ENCODE peak calls at places on chromosomes 11 and 22, in ten cellular contexts. A is GM04504, Q is dermis blood vessel endothelial cell, D is HEK293T, Y is mesenchymal stem cell, X is GM23338, I is cardiac fibroblast, J is heart left ventricle, B is WTC11, O is NCI-H2029. W is an unnamed sample.

GRCh38 chr11:117931971-117932370 is 2.8 kb upstream of the TMPRSS13 start:
- DNase-seq in D (no peak), B (no peak), Q (no peak), J (no peak), X (no peak), Y (no peak), A (no peak), O (no peak), I (no peak), W (no peak)

GRCh38 chr22:48476599-48476998 is 1351.1 kb downstream of the BRD1 start:
- DNase-seq in J (no peak), Q (no peak), X (no peak), A (no peak), B (no peak), I (no peak), D (no peak), Y (no peak), O (no peak), W (no peak)

GRCh38 chr11:942853-943252 is 17.2 kb downstream of the AP2A2 start:
- DNase-seq in I (peak), Q (no peak), D (no peak), X (no peak), A (no peak), J (no peak), B (no peak), O (no peak), Y (peak), W (no peak)

GRCh38 chr11:5514841-5515240 is 1.7 kb downstream of the UBQLNL start:
- DNase-seq in O (no peak), X (no peak), I (no peak), D (no peak), J (no peak), B (no peak), Q (no peak), A (no peak), Y (no peak), W (no peak)

GRCh38 chr11:58494096-58494495 is 13.8 kb downstream of the OR5B21 start:
- DNase-seq in Y (no peak), O (no peak), I (no peak), D (no peak), A (no peak), B (no peak), Q (no peak), J (no peak), X (no peak), W (no peak)

GRCh38 chr11:128784059-128784804 is 82.9 kb downstream of the KCNJ1 start:
- DNase-seq in X (peak), J (no peak), D (no peak), B (peak), Q (no peak), Y (no peak), A (no peak), I (no peak), O (peak), W (no peak)

GRCh38 chr22:17120281-17120680 is 879 bp downstream of the TMEM121B start:
- DNase-seq in D (peak), Q (peak), B (peak), X (peak), I (peak), O (no peak), A (no peak), Y (peak), J (peak), W (peak)

GRCh38 chr11:12715941-12716340 is 41.7 kb downstream of the TEAD1 start:
- DNase-seq in X (no peak), O (no peak), A (no peak), Q (peak), Y (no peak), D (no peak), I (no peak), J (peak), B (no peak), W (peak)

GRCh38 chr11:103924166-103925013 is 112.0 kb upstream of the DDI1 start:
- DNase-seq in I (no peak), J (no peak), B (no peak), Y (no peak), A (no peak), X (no peak), D (no peak), O (no peak), Q (no peak), W (no peak)

GRCh38 chr11:76641905-76642304 is 28.6 kb downstream of the LRRC32 start:
- DNase-seq in X (no peak), D (no peak), I (no peak), Y (no peak), J (no peak), O (no peak), Q (no peak), A (no peak), B (no peak), W (no peak)

GRCh38 chr22:35656284-35656752 is 8.1 kb downstream of the APOL6 start:
- DNase-seq in D (no peak), J (no peak), O (no peak), Y (peak), X (no peak), A (no peak), Q (no peak), B (no peak), I (peak), W (no peak)

GRCh38 chr22:35467788-35468187 is 67.8 kb downstream of the MCM5 start:
- DNase-seq in B (no peak), A (no peak), Y (peak), Q (peak), O (peak), I (peak), X (peak), J (peak), D (no peak), W (peak)

GRCh38 chr11:120554771-120555432 is 43.4 kb downstream of the GRIK4 start:
- DNase-seq in A (no peak), I (peak), B (peak), Y (peak), X (peak), J (no peak), Q (peak), O (no peak), D (no peak), W (peak)

GRCh38 chr22:24894220-24894975 is 52.1 kb downstream of the LHFPL7 start:
- DNase-seq in Y (peak), O (peak), X (peak), D (no peak), Q (peak), B (no peak), I (peak), A (peak), J (peak), W (peak)

GRCh38 chr22:33166206-33166605 is 108.0 kb upstream of the SYN3 start:
- DNase-seq in Y (no peak), A (no peak), O (peak), X (peak), Q (no peak), J (no peak), D (no peak), I (no peak), B (peak), W (no peak)

GRCh38 chr11:61315260-61315659 is 17.6 kb downstream of the DDB1 start:
- DNase-seq in X (no peak), I (no peak), Y (no peak), B (no peak), O (no peak), J (no peak), A (no peak), Q (no peak), D (no peak), W (no peak)

GRCh38 chr11:77999446-77999845 is 5.0 kb upstream of the INTS4 start:
- DNase-seq in D (no peak), A (no peak), Q (no peak), Y (no peak), J (no peak), B (no peak), O (no peak), I (no peak), X (no peak), W (no peak)

GRCh38 chr11:122248130-122248529 is 132.1 kb upstream of the BLID start:
- DNase-seq in A (no peak), Y (no peak), B (no peak), O (peak), D (no peak), X (no peak), I (no peak), J (no peak), Q (no peak), W (no peak)

GRCh38 chr22:47391169-47392053 is 629.0 kb downstream of the TBC1D22A start:
- DNase-seq in A (no peak), O (no peak), Y (no peak), B (no peak), I (no peak), Q (no peak), X (no peak), D (no peak), J (no peak), W (no peak)

GRCh38 chr22:38416621-38417251 is 38.3 kb downstream of the KCNJ4 start:
- DNase-seq in X (no peak), I (no peak), Q (no peak), A (no peak), J (peak), B (peak), O (no peak), D (no peak), Y (no peak), W (no peak)

GRCh38 chr22:24831678-24832077 is 25.7 kb downstream of the SGSM1 start:
- DNase-seq in Y (no peak), A (no peak), X (no peak), B (no peak), I (no peak), J (no peak), O (no peak), Q (no peak), D (no peak), W (no peak)

GRCh38 chr11:48037709-48038468 is 57.5 kb downstream of the PTPRJ start:
- DNase-seq in X (no peak), I (peak), O (peak), A (no peak), Q (no peak), B (no peak), Y (no peak), D (no peak), J (no peak), W (no peak)

GRCh38 chr11:12090761-12091261 is 19.6 kb upstream of the MICAL2 start:
- DNase-seq in Q (no peak), Y (no peak), B (no peak), D (no peak), O (peak), X (no peak), A (no peak), J (no peak), I (no peak), W (no peak)

GRCh38 chr11:83681045-83681781 is 395.0 kb upstream of the CCDC90B start:
- DNase-seq in A (no peak), X (no peak), Q (no peak), D (no peak), O (no peak), Y (no peak), B (no peak), I (no peak), J (no peak), W (no peak)

GRCh38 chr11:102850973-102851745 is 7.8 kb upstream of the MMP3 start:
- DNase-seq in O (no peak), B (no peak), X (no peak), A (peak), D (no peak), I (peak), Q (no peak), J (no peak), Y (peak), W (no peak)

GRCh38 chr11:20258496-20258895 is 98.2 kb upstream of the DBX1 start:
- DNase-seq in I (no peak), X (no peak), Y (no peak), O (no peak), A (no peak), B (no peak), J (no peak), Q (no peak), D (no peak), W (no peak)

GRCh38 chr11:64970731-64971151 is 1.2 kb downstream of the MAJIN start:
- DNase-seq in Y (no peak), A (no peak), B (no peak), I (no peak), O (no peak), J (no peak), D (no peak), Q (peak), X (no peak), W (peak)

GRCh38 chr22:26377170-26377825 is 51.8 kb upstream of the ASPHD2 start:
- DNase-seq in J (no peak), X (peak), D (peak), I (peak), B (no peak), O (no peak), Y (no peak), A (no peak), Q (no peak), W (no peak)

GRCh38 chr11:47538741-47539575 is 14.0 kb downstream of the CELF1 start:
- DNase-seq in D (no peak), I (no peak), O (peak), X (no peak), Y (no peak), Q (peak), A (no peak), B (no peak), J (no peak), W (peak)

GRCh38 chr22:50714150-50714549 is 23.9 kb upstream of the ACR start:
- DNase-seq in J (no peak), I (no peak), O (no peak), B (no peak), X (no peak), Y (no peak), D (no peak), Q (no peak), A (no peak), W (no peak)